ENCODE peak calls at places on chromosome 20, in six cellular contexts. Z is D721Med, Y is epithelial cell of esophagus, K is posterior cingulate gyrus, U is memory B cell, X is HEK293T. G is an unnamed sample.
A peak's percentile ranks its signal among the peaks of the same experiment; 100 is the strongest.

GRCh38 chr20:58439974-58440767 is 51.1 kb downstream of the VAPB start:
- DNase-seq in Z (no peak), Y (no peak), K (no peak), U (no peak), X (no peak), G (no peak)

GRCh38 chr20:37941992-37942391 is 39.1 kb downstream of the VSTM2L start:
- DNase-seq in Z (no peak), Y (no peak), K (no peak), U (no peak), X (no peak), G (no peak)

GRCh38 chr20:35048739-35049138 is 43.9 kb downstream of the TRPC4AP start:
- DNase-seq in Z (no peak), Y (no peak), K (peak; percentile 95), U (no peak), X (no peak), G (no peak)

GRCh38 chr20:17694767-17695166 is 5.0 kb upstream of the BANF2 start:
- DNase-seq in Z (no peak), Y (no peak), K (no peak), U (no peak), X (no peak), G (no peak)

GRCh38 chr20:32709528-32710121 is 33.6 kb downstream of the COMMD7 start:
- DNase-seq in Z (no peak), Y (no peak), K (no peak), U (no peak), X (peak; percentile 18), G (no peak)

GRCh38 chr20:44911264-44911921 is 1.5 kb downstream of the PABPC1L start:
- DNase-seq in Z (no peak), Y (peak; percentile 57), K (no peak), U (peak; percentile 25), X (peak; percentile 66), G (peak; percentile 85)

GRCh38 chr20:11379257-11380011 is 538.3 kb upstream of the BTBD3 start:
- DNase-seq in Z (no peak), Y (no peak), K (peak; percentile 66), U (no peak), X (peak; percentile 20), G (no peak)

GRCh38 chr20:23823621-23824324 is 2.8 kb downstream of the CST2 start:
- DNase-seq in Z (no peak), Y (no peak), K (no peak), U (no peak), X (no peak), G (no peak)

GRCh38 chr20:39885975-39886649 is 802.9 kb downstream of the MAFB start:
- DNase-seq in Z (no peak), Y (peak; percentile 86), K (peak; percentile 84), U (no peak), X (peak; percentile 26), G (peak; percentile 36)

GRCh38 chr20:53865905-53866786 is 204.2 kb downstream of the BCAS1 start:
- DNase-seq in Z (no peak), Y (peak; percentile 82), K (no peak), U (no peak), X (no peak), G (peak; percentile 27)

GRCh38 chr20:52619101-52619500 is 353.1 kb upstream of the TSHZ2 start:
- DNase-seq in Z (no peak), Y (no peak), K (no peak), U (no peak), X (no peak), G (no peak)

GRCh38 chr20:17887331-17888030 is 81.1 kb downstream of the SNX5 start:
- DNase-seq in Z (no peak), Y (no peak), K (peak; percentile 49), U (no peak), X (no peak), G (no peak)

GRCh38 chr20:12028771-12029170 is 111.1 kb downstream of the BTBD3 start:
- DNase-seq in Z (no peak), Y (no peak), K (no peak), U (no peak), X (no peak), G (no peak)

GRCh38 chr20:6074145-6074561 is 20.3 kb upstream of the LRRN4 start:
- DNase-seq in Z (no peak), Y (no peak), K (no peak), U (no peak), X (peak; percentile 49), G (no peak)

GRCh38 chr20:25525857-25526256 is 59.5 kb downstream of the NINL start:
- DNase-seq in Z (no peak), Y (peak; percentile 94), K (no peak), U (no peak), X (no peak), G (no peak)

GRCh38 chr20:51237278-51237677 is 214.4 kb upstream of the KCNG1 start:
- DNase-seq in Z (no peak), Y (no peak), K (no peak), U (no peak), X (no peak), G (no peak)

GRCh38 chr20:37651932-37652331 is 41.9 kb upstream of the CTNNBL1 start:
- DNase-seq in Z (no peak), Y (peak; percentile 37), K (peak; percentile 79), U (peak; percentile 31), X (peak; percentile 33), G (peak; percentile 29)

G was measured in NCI-H460.